ENCODE peak calls at places on chromosome 17, in eight cellular contexts. S is SK-N-SH, T is thyroid gland, V is heart right ventricle, J is psoas muscle, O is Peyer's patch, U is OCI-LY7, Z is mesenchymal stem cell. F is an unnamed sample. For H3K36me3, the result is how much of the 10 kb centered on the place peaks cover.

GRCh38 chr17:66152756-66153155 is 39.2 kb downstream of the CEP112 start:
- DNase-seq in S (no peak), T (no peak), V (no peak), J (no peak), O (no peak), U (no peak), Z (peak), F (no peak)

GRCh38 chr17:83118071-83118841 is 38.8 kb downstream of the METRNL start:
- DNase-seq in S (no peak), T (no peak), V (peak), J (no peak), O (no peak), U (peak), Z (no peak), F (peak)

GRCh38 chr17:1147664-1148063 is 32.1 kb downstream of the ABR start:
- DNase-seq in S (no peak), T (peak), V (no peak), J (peak), O (no peak), U (no peak), Z (peak), F (no peak)

GRCh38 chr17:48012151-48012520 is 25.5 kb downstream of the COPZ2 start:
- DNase-seq in S (peak), T (peak), V (peak), J (peak), O (peak), U (peak), Z (no peak), F (no peak)

GRCh38 chr17:80720624-80721577 is 176.3 kb downstream of the RPTOR start:
- DNase-seq in S (no peak), T (peak), V (no peak), J (no peak), O (peak), U (peak), Z (peak), F (no peak)

GRCh38 chr17:51992864-51993413 is 165.6 kb downstream of the CA10 start:
- DNase-seq in S (peak), T (no peak), V (no peak), J (no peak), O (no peak), U (no peak), Z (no peak), F (no peak)

GRCh38 chr17:49557204-49558024 is 18.3 kb upstream of the NXPH3 start:
- DNase-seq in S (peak), T (no peak), V (no peak), J (no peak), O (no peak), U (peak), Z (peak), F (no peak)

GRCh38 chr17:43140396-43141332 is 15.5 kb upstream of the BRCA1 start:
- DNase-seq in S (no peak), T (no peak), V (no peak), J (no peak), O (no peak), U (no peak), Z (no peak), F (no peak)

GRCh38 chr17:12020595-12021590 is at the start of gene MAP2K4:
- DNase-seq in S (peak), T (peak), V (peak), J (peak), O (peak), U (peak), Z (peak), F (peak)

GRCh38 chr17:81329279-81329926 is 34.3 kb upstream of the SLC38A10 start:
- DNase-seq in S (peak), T (peak), V (peak), J (peak), O (peak), U (no peak), Z (peak), F (peak)

GRCh38 chr17:62966426-62967110 is 533 bp downstream of the TANC2 start:
- DNase-seq in S (no peak), T (peak), V (peak), J (peak), O (peak), U (peak), Z (peak), F (peak)

GRCh38 chr17:76585649-76586593 is at the start of gene ST6GALNAC2:
- DNase-seq in S (peak), T (peak), V (peak), J (peak), O (no peak), U (no peak), Z (peak), F (peak)

GRCh38 chr17:17921192-17922082 is 50.8 kb downstream of the TOM1L2 start:
- DNase-seq in S (no peak), T (no peak), V (no peak), J (no peak), O (no peak), U (no peak), Z (peak), F (no peak)

GRCh38 chr17:72097144-72097543 is 23.7 kb upstream of the SOX9 start:
- DNase-seq in S (no peak), T (no peak), V (no peak), J (no peak), O (no peak), U (no peak), Z (no peak), F (no peak)

GRCh38 chr17:3845361-3845753 is 689 bp downstream of the NCBP3 start:
- DNase-seq in S (no peak), T (peak), V (no peak), J (no peak), O (peak), U (peak), Z (peak), F (no peak)

GRCh38 chr17:82783498-82783897 is 31.6 kb downstream of the TBCD start:
- DNase-seq in S (no peak), T (no peak), V (no peak), J (no peak), O (no peak), U (no peak), Z (no peak), F (no peak)

GRCh38 chr17:32854834-32855389 is 22.0 kb downstream of the MYO1D start:
- DNase-seq in S (no peak), T (no peak), V (no peak), J (no peak), O (no peak), U (no peak), Z (no peak), F (no peak)

GRCh38 chr17:77905266-77905665 is 53.2 kb upstream of the TNRC6C start:
- DNase-seq in S (no peak), T (no peak), V (no peak), J (no peak), O (no peak), U (no peak), Z (no peak), F (no peak)

GRCh38 chr17:61248399-61248798 is 151.2 kb upstream of the TBX2 start:
- DNase-seq in S (peak), T (no peak), V (no peak), J (no peak), O (no peak), U (no peak), Z (no peak), F (peak)

DNA sequence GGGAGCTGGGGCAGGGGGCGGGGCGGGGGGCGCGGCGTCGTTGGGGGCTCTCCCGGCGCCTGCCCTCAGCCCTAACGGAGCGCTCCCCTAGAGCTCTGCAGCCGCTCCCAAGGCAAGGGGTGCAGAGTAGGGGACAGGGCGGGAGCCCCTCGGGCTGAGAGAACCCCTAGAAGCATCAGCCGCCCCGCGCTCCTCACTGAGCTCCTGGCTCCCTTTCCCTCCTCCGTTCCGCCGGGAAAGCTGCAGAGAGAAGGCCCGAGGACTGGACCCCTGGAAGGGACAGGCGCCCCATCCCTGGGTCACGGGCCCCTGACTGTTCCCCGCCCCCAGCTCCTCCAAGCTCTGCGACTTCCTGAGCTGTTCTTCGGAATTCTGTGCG is 232 bp upstream of the PLXDC1 start:
- DNase-seq in S (no peak), T (no peak), V (peak), J (no peak), O (no peak), U (no peak), Z (no peak), F (no peak)
- H3K27ac ChIP-seq in S (no peak), T (no peak), V (peak), J (peak), O (peak), U (no peak), Z (no peak), F (no peak)

GRCh38 chr17:44417553-44417952 is 28.1 kb upstream of the ITGA2B start:
- DNase-seq in S (no peak), T (no peak), V (no peak), J (no peak), O (no peak), U (no peak), Z (peak), F (no peak)
- H3K36me3 ChIP-seq in S (under half), T (under half), V (half or more), J (half or more), O (under half), U (half or more), Z (under half), F (under half)

DNA sequence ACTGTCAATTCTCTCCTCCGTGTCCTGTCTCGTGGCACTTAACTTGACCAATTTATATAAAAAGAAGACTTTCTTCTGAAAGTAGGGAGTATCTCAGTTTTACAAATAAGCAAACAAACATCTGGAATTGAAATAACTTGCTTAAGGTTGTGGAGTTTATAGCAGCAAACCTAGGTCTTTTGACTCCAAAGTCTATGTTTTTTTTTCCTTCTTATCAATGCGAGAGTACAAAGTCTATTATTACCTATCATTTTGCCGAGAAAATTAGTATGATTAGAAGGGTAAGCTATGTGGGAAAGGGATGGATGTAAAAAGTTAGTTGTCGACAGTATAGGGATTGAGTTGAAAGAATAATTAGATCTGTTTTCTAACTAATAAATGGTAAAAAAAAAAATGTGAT is 50.4 kb downstream of the PPM1E start:
- DNase-seq in S (no peak), T (no peak), V (no peak), J (no peak), O (no peak), U (no peak), Z (no peak), F (no peak)
- H3K4me3 ChIP-seq in S (no peak), T (no peak), V (no peak), J (no peak), O (no peak), U (no peak), Z (no peak), F (no peak)

GRCh38 chr17:31596382-31597323 is 205.2 kb downstream of the RAB11FIP4 start:
- DNase-seq in S (no peak), T (no peak), V (peak), J (peak), O (peak), U (peak), Z (peak), F (no peak)
- H3K27ac ChIP-seq in S (peak), T (no peak), V (peak), J (peak), O (no peak), U (no peak), Z (peak), F (no peak)

GRCh38 chr17:74901353-74902145 is 8.1 kb upstream of the FADS6 start:
- DNase-seq in S (no peak), T (no peak), V (no peak), J (no peak), O (no peak), U (no peak), Z (no peak), F (no peak)
- H3K36me3 ChIP-seq in S (under half), T (under half), V (under half), J (under half), O (under half), U (under half), Z (under half), F (under half)

DNA sequence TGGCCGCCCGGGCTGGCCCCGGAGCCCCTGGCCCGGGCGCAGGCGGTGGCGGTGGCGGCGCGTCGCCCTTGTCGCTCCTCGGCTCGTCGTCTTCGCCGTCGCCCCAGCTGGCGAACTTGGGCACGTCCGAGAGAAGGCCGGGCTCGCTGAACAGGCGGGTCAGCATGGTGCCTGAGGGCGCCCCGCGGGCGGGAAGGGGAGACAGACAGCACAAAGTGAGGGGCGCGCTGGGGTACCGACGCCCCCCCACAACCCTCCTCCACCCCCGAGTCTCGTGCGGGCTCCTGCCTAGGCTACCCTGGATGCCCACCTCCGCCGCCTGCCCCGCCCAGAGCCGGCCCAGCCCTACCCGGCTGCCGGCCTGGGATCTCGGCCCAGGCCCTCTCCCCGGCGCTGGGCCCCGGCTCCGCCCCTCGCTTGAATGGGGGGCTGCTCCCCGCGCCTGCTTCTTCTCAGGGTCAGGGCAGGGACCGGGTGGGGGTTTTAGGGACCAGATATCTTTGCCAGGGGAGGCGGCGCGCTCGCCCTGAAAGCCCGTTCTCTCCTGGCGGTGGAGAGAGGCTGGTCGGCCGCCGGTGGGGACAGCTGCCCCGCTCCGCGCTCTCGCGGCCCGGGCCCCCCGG is 1.2 kb downstream of the NEUROD2 start:
- DNase-seq in S (no peak), T (no peak), V (no peak), J (no peak), O (no peak), U (no peak), Z (no peak), F (no peak)
- H3K4me3 ChIP-seq in S (no peak), T (no peak), V (peak), J (peak), O (no peak), U (no peak), Z (no peak), F (no peak)

GRCh38 chr17:4908301-4908700 is 5.4 kb upstream of the CHRNE start:
- DNase-seq in S (peak), T (no peak), V (no peak), J (no peak), O (no peak), U (no peak), Z (peak), F (peak)
- H3K27ac ChIP-seq in S (no peak), T (no peak), V (peak), J (peak), O (peak), U (no peak), Z (peak), F (no peak)

DNA sequence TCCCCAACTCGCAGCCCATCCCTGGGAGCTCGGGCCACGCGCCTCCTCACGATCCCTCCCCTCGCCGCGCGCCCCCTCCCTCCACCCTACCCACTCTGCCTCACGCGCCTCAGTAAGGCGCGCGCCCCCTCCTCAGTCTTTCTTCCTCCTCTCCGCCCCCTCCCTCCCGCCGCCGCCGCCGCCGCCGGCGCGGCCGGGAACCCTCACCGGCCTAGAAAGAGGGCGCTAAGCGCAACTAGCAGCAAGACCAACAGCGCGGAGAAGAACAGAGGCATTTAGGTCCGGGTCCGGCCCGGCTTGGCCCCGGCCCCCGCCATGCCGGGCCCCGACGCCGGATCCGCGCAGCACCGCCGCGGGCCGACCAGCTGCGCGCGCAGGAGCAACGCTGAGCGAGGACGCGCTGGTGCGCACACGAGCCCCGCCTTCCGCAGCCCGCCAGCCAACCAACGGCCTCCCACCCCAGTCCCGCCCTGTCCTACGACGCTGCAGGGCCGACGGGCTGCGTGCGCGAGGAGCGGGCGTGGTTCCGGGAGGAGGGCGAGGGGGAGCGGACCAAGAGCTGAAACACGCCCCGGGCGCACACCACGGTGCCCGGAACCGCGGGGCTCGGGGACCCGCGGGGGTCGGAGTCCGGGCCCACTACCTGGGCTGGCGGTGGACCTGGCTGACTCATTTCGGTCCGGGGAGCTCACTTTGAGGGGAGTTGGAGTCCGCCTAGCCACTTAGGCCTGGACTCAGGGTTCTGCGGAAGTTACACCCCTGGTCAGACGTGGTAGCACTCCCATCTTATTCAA is at the start of gene BLTP2:
- DNase-seq in S (peak), T (peak), V (peak), J (peak), O (peak), U (peak), Z (peak), F (peak)
- H3K36me3 ChIP-seq in S (under half), T (under half), V (under half), J (half or more), O (under half), U (half or more), Z (under half), F (under half)

DNA sequence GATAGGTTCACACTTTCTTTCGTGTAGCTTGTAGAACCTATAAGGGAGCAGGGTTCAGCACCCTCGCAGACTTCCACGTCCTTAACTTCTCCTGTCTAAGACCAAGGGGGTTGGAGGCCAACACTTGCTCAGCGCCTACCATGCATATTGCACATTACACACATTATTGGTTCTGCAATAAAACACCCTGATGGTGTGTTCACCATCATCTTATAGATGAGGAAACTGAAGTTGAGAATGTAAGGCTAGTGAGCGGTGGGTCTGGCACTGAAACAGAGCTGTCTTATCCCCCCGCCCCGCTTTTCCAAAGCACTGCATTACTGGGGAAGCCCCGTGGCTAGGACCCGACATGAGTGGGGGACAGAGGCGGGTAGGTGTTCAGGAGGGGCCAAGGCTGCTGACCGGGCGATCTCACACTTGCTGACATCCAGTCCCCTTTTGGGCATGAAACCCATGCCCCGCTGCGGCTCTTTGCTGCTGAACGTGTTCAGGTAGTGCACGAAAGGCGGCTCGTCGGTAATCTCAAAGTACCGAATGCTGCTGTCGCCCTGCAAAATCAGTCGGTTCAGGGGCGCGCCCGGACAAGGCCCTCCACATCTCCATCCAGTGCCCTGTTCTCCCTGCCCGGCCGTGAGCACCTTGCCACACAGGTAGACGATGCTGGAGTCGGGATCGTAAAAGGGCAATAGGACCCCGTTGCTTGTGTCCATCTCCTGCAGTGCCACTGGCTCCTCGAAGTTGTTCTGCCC is 6.2 kb downstream of the CORO6 start:
- DNase-seq in S (no peak), T (no peak), V (no peak), J (no peak), O (no peak), U (no peak), Z (no peak), F (peak)
- H3K4me3 ChIP-seq in S (no peak), T (no peak), V (peak), J (peak), O (peak), U (no peak), Z (no peak), F (no peak)

DNA sequence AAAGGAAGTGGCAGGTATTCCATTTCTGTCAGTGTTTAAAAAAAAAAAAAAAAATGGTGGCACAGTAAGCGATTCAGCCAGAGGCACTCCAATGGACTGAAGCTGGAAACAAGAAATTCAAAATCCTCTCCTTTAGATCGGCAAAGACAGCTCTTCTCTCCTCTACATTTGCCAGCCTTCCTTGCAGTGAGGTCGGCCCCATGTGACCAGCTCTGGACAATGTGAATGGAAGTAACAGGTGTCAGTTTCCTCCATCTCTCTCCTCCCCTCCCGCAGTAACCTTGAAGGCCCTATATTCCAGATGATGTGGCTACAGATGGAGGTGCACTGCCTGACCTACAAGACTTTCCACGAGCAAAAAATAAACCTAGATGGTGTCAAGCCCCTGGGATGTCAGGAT is 15.0 kb downstream of the CUEDC1 start:
- DNase-seq in S (no peak), T (no peak), V (no peak), J (no peak), O (no peak), U (no peak), Z (no peak), F (no peak)
- H3K27ac ChIP-seq in S (no peak), T (peak), V (peak), J (peak), O (no peak), U (peak), Z (no peak), F (peak)

F was measured in pancreas.